ENCODE peak calls at places on chromosomes 4 and X, in eight cellular contexts. N, D, G, P, M, F, O and W are unnamed samples.

GRCh38 chr4:36325499-36325898 is 44.1 kb downstream of the DTHD1 start:
- DNase-seq in N (no peak), D (no peak), G (no peak), P (no peak), M (no peak), F (no peak), O (no peak), W (peak)

GRCh38 chr4:7909463-7909862 is 30.2 kb downstream of the AFAP1 start:
- DNase-seq in N (no peak), D (no peak), G (no peak), P (no peak), M (no peak), F (peak), O (no peak), W (peak)

GRCh38 chrX:10629905-10630304 is 9.5 kb upstream of the MID1 start:
- DNase-seq in N (no peak), D (no peak), G (no peak), P (no peak), M (no peak), F (no peak), O (no peak), W (peak)

GRCh38 chrX:153772608-153773217 is 8.1 kb upstream of the SRPK3 start:
- DNase-seq in N (peak), D (no peak), G (no peak), P (no peak), M (no peak), F (no peak), O (no peak), W (no peak)

GRCh38 chr4:174545268-174545667 is 23.0 kb upstream of the HPGD start:
- DNase-seq in N (no peak), D (no peak), G (no peak), P (no peak), M (no peak), F (no peak), O (no peak), W (no peak)

GRCh38 chr4:139798456-139798855 is 132.8 kb downstream of the MGST2 start:
- DNase-seq in N (no peak), D (no peak), G (no peak), P (no peak), M (no peak), F (no peak), O (no peak), W (peak)

GRCh38 chr4:144611850-144612249 is 34.1 kb upstream of the HHIP start:
- DNase-seq in N (no peak), D (no peak), G (peak), P (no peak), M (peak), F (peak), O (no peak), W (peak)

GRCh38 chr4:40881096-40881495 is 131.3 kb downstream of the NSUN7 start:
- DNase-seq in N (no peak), D (no peak), G (no peak), P (no peak), M (no peak), F (no peak), O (no peak), W (no peak)

GRCh38 chr4:124276461-124276860 is 436.1 kb downstream of the ANKRD50 start:
- DNase-seq in N (no peak), D (no peak), G (no peak), P (no peak), M (no peak), F (no peak), O (no peak), W (no peak)

GRCh38 chr4:5203925-5204324 is 152.6 kb downstream of the STK32B start:
- DNase-seq in N (no peak), D (no peak), G (no peak), P (no peak), M (peak), F (no peak), O (no peak), W (no peak)

GRCh38 chrX:45806410-45807121 is 605.9 kb upstream of the DIPK2B start:
- DNase-seq in N (no peak), D (no peak), G (no peak), P (peak), M (peak), F (peak), O (no peak), W (peak)

DNA sequence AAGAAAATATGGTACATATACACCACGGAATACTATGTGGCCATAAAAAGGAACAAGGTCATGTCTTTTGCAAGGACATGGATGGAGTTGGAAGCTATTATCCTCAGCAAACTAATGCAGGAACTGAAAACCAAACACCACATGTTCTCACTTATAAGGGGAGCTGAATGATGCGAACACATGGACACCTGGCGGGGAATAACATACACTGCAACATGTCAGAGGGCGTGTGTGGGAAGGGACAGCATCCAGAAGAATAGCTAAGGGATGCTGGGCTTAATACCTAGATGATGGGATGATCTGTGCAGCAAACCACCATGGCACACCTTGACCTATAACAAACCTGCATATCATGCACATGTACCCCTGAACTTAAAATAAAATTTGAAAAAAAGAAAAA is 19.5 kb upstream of the CNKSR2 start:
- DNase-seq in N (no peak), D (no peak), G (no peak), P (no peak), M (peak), F (no peak), O (no peak), W (no peak)
- H3K4me3 ChIP-seq in N (no peak), D (no peak), G (no peak), P (no peak), M (no peak), F (no peak), O (no peak), W (no peak)

DNA sequence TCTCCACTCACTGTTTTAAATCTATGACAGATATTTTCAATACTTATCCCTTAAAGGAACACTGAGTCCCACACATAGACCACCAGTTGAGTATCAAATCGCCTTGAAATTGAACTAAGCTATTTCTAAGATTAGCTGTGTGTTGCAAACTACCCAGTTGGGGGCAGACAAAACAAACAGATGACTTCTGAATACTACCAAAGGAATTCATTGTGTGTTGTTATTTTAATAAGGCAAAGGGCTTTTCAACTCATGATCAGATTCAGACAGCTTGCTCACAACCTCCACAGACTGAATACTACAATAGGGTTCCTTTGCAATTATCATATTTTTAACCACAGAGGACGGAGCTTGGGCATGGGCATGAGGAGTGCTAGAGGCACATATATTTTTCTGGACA is 283.0 kb upstream of the GPC4 start:
- DNase-seq in N (no peak), D (no peak), G (no peak), P (no peak), M (peak), F (peak), O (no peak), W (peak)
- TF ChIP-seq CTCF in N (no peak), D (no peak), G (peak), P (no peak), M (peak), F (peak), O (no peak), W (no peak)

GRCh38 chrX:152639426-152639825 is 1.7 kb downstream of the GABRQ start:
- DNase-seq in N (no peak), D (no peak), G (no peak), P (no peak), M (no peak), F (no peak), O (no peak), W (no peak)

GRCh38 chrX:152635941-152636340 is 1.8 kb upstream of the GABRQ start:
- DNase-seq in N (no peak), D (no peak), G (peak), P (no peak), M (peak), F (peak), O (no peak), W (peak)

GRCh38 chrX:152640039-152640818 is 2.5 kb downstream of the GABRQ start:
- DNase-seq in N (no peak), D (no peak), G (no peak), P (no peak), M (peak), F (no peak), O (no peak), W (peak)

GRCh38 chrX:152637649-152638442 is at the start of gene GABRQ:
- DNase-seq in N (peak), D (no peak), G (peak), P (no peak), M (peak), F (peak), O (peak), W (peak)

GRCh38 chrX:152638443-152638904 is 779 bp downstream of the GABRQ start:
- DNase-seq in N (no peak), D (no peak), G (no peak), P (no peak), M (no peak), F (no peak), O (no peak), W (no peak)
- H3K4me3 ChIP-seq in N (no peak), D (no peak), G (peak), P (no peak), M (no peak), F (no peak), O (no peak), W (no peak)

GRCh38 chrX:24208494-24209240 is 59.1 kb downstream of the ZFX start:
- DNase-seq in N (no peak), D (no peak), G (no peak), P (no peak), M (no peak), F (no peak), O (no peak), W (no peak)
- TF ChIP-seq CTCF in N (no peak), D (no peak), G (no peak), P (no peak), M (no peak), F (no peak), O (no peak), W (no peak)

GRCh38 chr4:159267023-159267939 is 164.4 kb downstream of the RAPGEF2 start:
- DNase-seq in N (no peak), D (no peak), G (no peak), P (no peak), M (no peak), F (peak), O (no peak), W (no peak)
- H3K4me3 ChIP-seq in N (no peak), D (no peak), G (no peak), P (no peak), M (peak), F (peak), O (peak), W (no peak)

DNA sequence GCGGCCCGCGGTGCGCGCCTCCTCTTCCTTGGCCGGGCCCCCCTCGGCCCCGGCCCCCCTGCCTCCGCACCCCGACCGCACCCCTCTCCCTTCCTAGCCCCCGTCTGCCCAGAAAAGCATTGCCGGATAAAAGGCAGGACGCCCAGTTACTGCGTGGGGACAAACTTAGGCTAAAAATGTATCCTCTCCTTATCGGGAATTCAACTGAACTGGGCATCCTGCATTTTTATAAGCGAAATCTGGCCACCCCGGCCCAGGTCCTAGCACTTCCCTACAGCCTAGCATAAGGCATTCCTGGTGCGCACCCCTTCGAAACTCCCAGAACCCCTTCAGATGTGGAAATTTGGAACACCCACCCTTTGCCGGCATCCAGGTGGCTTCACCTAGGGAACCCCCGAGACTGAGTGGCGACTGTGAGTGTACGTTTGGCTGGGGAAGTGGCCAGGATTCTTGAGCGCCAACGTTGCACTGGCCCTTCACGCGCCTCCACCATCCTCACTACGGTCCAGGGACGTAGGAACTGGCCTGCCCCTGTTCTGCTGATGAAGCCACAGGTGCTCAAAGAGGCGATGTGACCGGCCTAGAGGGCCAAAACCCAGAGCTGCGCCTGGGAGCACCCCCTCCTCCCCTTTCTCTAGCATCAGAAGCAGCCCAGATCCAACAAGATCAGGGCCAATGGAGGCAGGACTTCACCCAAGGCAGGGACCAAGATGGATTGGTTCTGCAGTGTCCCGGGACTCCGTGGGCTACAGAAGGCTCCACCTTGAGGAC is 5.7 kb upstream of the RNF4 start:
- DNase-seq in N (peak), D (peak), G (no peak), P (no peak), M (no peak), F (no peak), O (no peak), W (no peak)
- TF ChIP-seq CTCF in N (peak), D (no peak), G (no peak), P (no peak), M (no peak), F (no peak), O (no peak), W (no peak)

GRCh38 chrX:116417214-116417613 is 19.2 kb upstream of the SLC6A14 start:
- DNase-seq in N (no peak), D (no peak), G (no peak), P (no peak), M (no peak), F (no peak), O (no peak), W (peak)

GRCh38 chrX:116413273-116413672 is 23.1 kb upstream of the SLC6A14 start:
- DNase-seq in N (no peak), D (no peak), G (no peak), P (no peak), M (no peak), F (no peak), O (no peak), W (peak)

DNA sequence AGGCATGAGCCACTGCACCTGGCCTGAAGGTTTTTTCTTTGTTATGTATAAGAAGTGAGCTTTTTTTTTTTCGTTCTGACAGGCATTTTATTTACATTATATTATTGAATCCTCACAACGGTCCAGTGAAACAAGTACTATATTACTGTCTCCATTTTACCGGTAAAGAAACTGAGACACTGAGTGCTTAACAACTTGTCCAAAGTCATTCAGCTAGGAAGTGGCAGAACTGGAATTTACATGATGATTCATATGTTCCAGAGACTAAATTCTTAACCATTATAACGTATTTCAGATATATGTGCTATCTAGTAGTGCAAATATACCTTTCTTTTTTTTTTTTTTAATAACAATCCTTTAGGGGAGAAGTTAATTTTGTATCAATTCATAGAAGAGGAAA is 18.4 kb upstream of the SLC6A14 start:
- DNase-seq in N (no peak), D (no peak), G (no peak), P (no peak), M (no peak), F (peak), O (no peak), W (peak)
- H3K4me3 ChIP-seq in N (no peak), D (no peak), G (no peak), P (no peak), M (no peak), F (no peak), O (no peak), W (no peak)

GRCh38 chr4:57303012-57303751 is 193.0 kb upstream of the IGFBP7 start:
- DNase-seq in N (no peak), D (no peak), G (no peak), P (no peak), M (peak), F (peak), O (no peak), W (no peak)
- TF ChIP-seq CTCF in N (no peak), D (no peak), G (no peak), P (no peak), M (no peak), F (peak), O (no peak), W (no peak)